ENCODE peak calls at places on chromosomes 16 and 17, in six cellular contexts. S, M, K, Q, P and J are unnamed samples.

GRCh38 chr16:66028505-66029216 is 337.8 kb upstream of the CDH5 start:
- DNase-seq in S (no peak), M (no peak), K (no peak), Q (no peak), P (no peak), J (no peak)

GRCh38 chr16:88347656-88348376 is 34.9 kb upstream of the ZNF469 start:
- DNase-seq in S (peak; percentile 36), M (no peak), K (no peak), Q (no peak), P (no peak), J (no peak)

GRCh38 chr16:82197540-82198240 is 27.7 kb upstream of the MPHOSPH6 start:
- DNase-seq in S (no peak), M (no peak), K (no peak), Q (no peak), P (no peak), J (no peak)

GRCh38 chr17:60579090-60579489 is 20.9 kb upstream of the PPM1D start:
- DNase-seq in S (no peak), M (no peak), K (no peak), Q (no peak), P (no peak), J (no peak)

GRCh38 chr16:58449768-58450167 is 50.2 kb upstream of the NDRG4 start:
- DNase-seq in S (no peak), M (no peak), K (no peak), Q (no peak), P (no peak), J (no peak)

GRCh38 chr17:3808701-3809100 is 7.7 kb upstream of the ITGAE start:
- DNase-seq in S (no peak), M (no peak), K (no peak), Q (no peak), P (no peak), J (no peak)

GRCh38 chr16:49276646-49277385 is 4.8 kb downstream of the CBLN1 start:
- DNase-seq in S (no peak), M (peak; percentile 23), K (no peak), Q (no peak), P (no peak), J (no peak)

GRCh38 chr16:50769-51591 is 2.4 kb downstream of the POLR3K start:
- DNase-seq in S (no peak), M (no peak), K (no peak), Q (no peak), P (no peak), J (no peak)

GRCh38 chr17:47742319-47743181 is 9.5 kb downstream of the TBX21 start:
- DNase-seq in S (peak; percentile 55), M (peak; percentile 78), K (peak; percentile 83), Q (peak; percentile 36), P (peak; percentile 58), J (no peak)

GRCh38 chr17:78379134-78379497 is 667 bp downstream of the PGS1 start:
- DNase-seq in S (no peak), M (no peak), K (no peak), Q (no peak), P (no peak), J (no peak)

GRCh38 chr17:79951361-79952264 is 84.1 kb downstream of the TBC1D16 start:
- DNase-seq in S (no peak), M (peak; percentile 77), K (no peak), Q (no peak), P (no peak), J (no peak)

GRCh38 chr16:85678016-85678415 is 10.7 kb downstream of the GINS2 start:
- DNase-seq in S (no peak), M (no peak), K (no peak), Q (no peak), P (no peak), J (no peak)

GRCh38 chr17:17668358-17668757 is 12.9 kb upstream of the RAI1 start:
- DNase-seq in S (no peak), M (no peak), K (no peak), Q (no peak), P (no peak), J (no peak)

GRCh38 chr16:19245326-19245925 is 40.1 kb upstream of the CLEC19A start:
- DNase-seq in S (no peak), M (no peak), K (no peak), Q (no peak), P (no peak), J (no peak)

GRCh38 chr17:4516740-4517139 is 18.1 kb downstream of the SPNS2 start:
- DNase-seq in S (no peak), M (no peak), K (no peak), Q (no peak), P (no peak), J (no peak)

GRCh38 chr17:36937961-36938565 is 788 bp downstream of the LHX1 start:
- DNase-seq in S (no peak), M (peak; percentile 64), K (no peak), Q (no peak), P (no peak), J (no peak)

GRCh38 chr17:40224707-40225092 is 5.6 kb downstream of the WIPF2 start:
- DNase-seq in S (no peak), M (no peak), K (no peak), Q (no peak), P (no peak), J (no peak)

GRCh38 chr16:84665359-84665758 is 17.0 kb downstream of the KLHL36 start:
- DNase-seq in S (no peak), M (no peak), K (no peak), Q (no peak), P (no peak), J (no peak)

GRCh38 chr16:73232555-73233422 is 184.9 kb upstream of the ZFHX3 start:
- DNase-seq in S (no peak), M (no peak), K (peak; percentile 48), Q (no peak), P (no peak), J (no peak)

GRCh38 chr16:73058616-73059409 is 10.9 kb upstream of the ZFHX3 start:
- DNase-seq in S (no peak), M (peak; percentile 75), K (no peak), Q (no peak), P (no peak), J (no peak)

GRCh38 chr16:56734429-56734828 is 4.5 kb downstream of the NUP93 start:
- DNase-seq in S (no peak), M (no peak), K (no peak), Q (no peak), P (no peak), J (no peak)

GRCh38 chr16:29784157-29784556 is 6.1 kb downstream of the ZG16 start:
- DNase-seq in S (no peak), M (no peak), K (no peak), Q (no peak), P (peak; percentile 43), J (no peak)

GRCh38 chr16:67115649-67116048 is 5.9 kb downstream of the PHAF1 start:
- DNase-seq in S (no peak), M (no peak), K (no peak), Q (no peak), P (no peak), J (no peak)

GRCh38 chr17:27776882-27777624 is 23.3 kb downstream of the NOS2 start:
- DNase-seq in S (no peak), M (no peak), K (no peak), Q (no peak), P (no peak), J (no peak)

GRCh38 chr16:85167589-85168537 is 55.6 kb upstream of the CIBAR2 start:
- DNase-seq in S (no peak), M (no peak), K (no peak), Q (no peak), P (no peak), J (no peak)

GRCh38 chr16:78081341-78081740 is 18.1 kb upstream of the WWOX start:
- DNase-seq in S (no peak), M (no peak), K (no peak), Q (no peak), P (no peak), J (no peak)

GRCh38 chr17:40471856-40472732 is 28.8 kb downstream of the IGFBP4 start:
- DNase-seq in S (no peak), M (no peak), K (no peak), Q (no peak), P (no peak), J (no peak)

GRCh38 chr16:31696968-31697743 is 169.5 kb downstream of the AHSP start:
- DNase-seq in S (no peak), M (no peak), K (peak; percentile 51), Q (no peak), P (no peak), J (no peak)

GRCh38 chr17:64059756-64060155 is 39.3 kb upstream of the ICAM2 start:
- DNase-seq in S (no peak), M (no peak), K (no peak), Q (no peak), P (no peak), J (no peak)

GRCh38 chr17:82054351-82055022 is 2.8 kb downstream of the GPS1 start:
- DNase-seq in S (no peak), M (no peak), K (no peak), Q (peak; percentile 1), P (no peak), J (no peak)

GRCh38 chr17:7883781-7884386 is 4.7 kb upstream of the CHD3 start:
- DNase-seq in S (no peak), M (no peak), K (no peak), Q (peak; percentile 34), P (peak; percentile 34), J (no peak)

GRCh38 chr17:79612468-79613194 is 1.8 kb upstream of the RBFOX3 start:
- DNase-seq in S (no peak), M (peak; percentile 89), K (peak; percentile 88), Q (peak; percentile 9), P (peak; percentile 49), J (peak; percentile 20)

GRCh38 chr17:15652960-15653359 is 31.2 kb downstream of the TRIM16 start:
- DNase-seq in S (no peak), M (no peak), K (no peak), Q (no peak), P (no peak), J (no peak)

GRCh38 chr17:52170963-52171572 is 12.6 kb upstream of the CA10 start:
- DNase-seq in S (no peak), M (peak; percentile 50), K (peak; percentile 21), Q (no peak), P (no peak), J (no peak)

GRCh38 chr17:83071365-83071764 is 8.0 kb upstream of the METRNL start:
- DNase-seq in S (no peak), M (no peak), K (no peak), Q (no peak), P (no peak), J (no peak)